ENCODE peak calls at places on chromosomes 11 and 22, in five cellular contexts. Q is mammary epithelial cell; A is PC-9; J is psoas muscle; Z is CD4-positive, CD25-positive, alpha-beta regulatory T cell. F is an unnamed sample.
A peak's percentile ranks its signal among the peaks of the same experiment; 100 is the strongest.

GRCh38 chr22:28541137-28541536 is 138.5 kb downstream of the TTC28 start:
- DNase-seq in J (no peak), Q (no peak), A (no peak), Z (no peak), F (no peak)

GRCh38 chr11:22346283-22346682 is 8.1 kb downstream of the SLC17A6 start:
- DNase-seq in Z (no peak), Q (no peak), A (no peak), J (no peak), F (no peak)

GRCh38 chr22:46064236-46064965 is 85.9 kb upstream of the PPARA start:
- DNase-seq in Z (no peak), J (peak; percentile 57), Q (peak; percentile 63), A (no peak), F (peak; percentile 45)

GRCh38 chr22:33496112-33496511 is 424.2 kb downstream of the LARGE1 start:
- DNase-seq in Z (no peak), J (no peak), A (no peak), Q (no peak), F (no peak)

GRCh38 chr11:46475041-46475925 is 83.7 kb upstream of the CHRM4 start:
- DNase-seq in J (no peak), A (no peak), Z (no peak), Q (no peak), F (no peak)

GRCh38 chr11:65791719-65792213 is 4.9 kb downstream of the OVOL1 start:
- DNase-seq in A (peak; percentile 86), J (no peak), Q (peak; percentile 46), Z (no peak), F (peak; percentile 76)

GRCh38 chr22:20026996-20027601 is 6.2 kb downstream of the TANGO2 start:
- DNase-seq in Z (no peak), Q (no peak), J (peak; percentile 19), A (no peak), F (peak; percentile 29)

GRCh38 chr11:67314218-67314617 is 10.9 kb downstream of the SSH3 start:
- DNase-seq in Q (no peak), J (no peak), A (no peak), Z (no peak), F (no peak)

GRCh38 chr22:49086181-49086580 is 741.5 kb downstream of the BRD1 start:
- DNase-seq in Q (no peak), Z (no peak), A (no peak), J (no peak), F (no peak)

GRCh38 chr11:126608626-126609010 is 253.1 kb downstream of the ST3GAL4 start:
- DNase-seq in Q (no peak), A (no peak), Z (no peak), J (no peak), F (no peak)

GRCh38 chr22:38316340-38317236 is 645 bp downstream of the CSNK1E start:
- DNase-seq in J (peak; percentile 85), A (peak; percentile 66), Q (peak; percentile 51), Z (peak; percentile 55), F (peak; percentile 80)

GRCh38 chr22:39421691-39422090 is 22.1 kb downstream of the TAB1 start:
- DNase-seq in A (no peak), J (no peak), Q (no peak), Z (no peak), F (peak; percentile 31)

GRCh38 chr11:9823887-9824385 is 160.1 kb downstream of the SWAP70 start:
- DNase-seq in Z (no peak), A (no peak), J (no peak), Q (peak; percentile 15), F (no peak)

GRCh38 chr11:9001736-9002135 is 2.1 kb downstream of the NRIP3 start:
- DNase-seq in A (no peak), Q (peak; percentile 87), Z (peak; percentile 48), J (no peak), F (no peak)

GRCh38 chr11:65558002-65558784 is at the start of gene LTBP3:
- DNase-seq in Z (peak; percentile 49), A (peak; percentile 92), Q (peak; percentile 77), J (peak; percentile 93), F (peak; percentile 75)

GRCh38 chr11:113645593-113646349 is 60.3 kb downstream of the TMPRSS5 start:
- DNase-seq in Z (no peak), J (no peak), Q (no peak), A (no peak), F (no peak)

GRCh38 chr11:117743121-117743815 is 53.7 kb downstream of the DSCAML1 start:
- DNase-seq in J (no peak), Q (no peak), A (no peak), Z (no peak), F (no peak)

GRCh38 chr11:130523609-130524008 is 75.2 kb downstream of the ADAMTS15 start:
- DNase-seq in Z (no peak), A (no peak), Q (no peak), J (peak; percentile 72), F (no peak)

GRCh38 chr11:116794851-116795250 is 3.2 kb upstream of the APOA5 start:
- DNase-seq in J (no peak), Z (no peak), A (no peak), Q (no peak), F (no peak)

GRCh38 chr11:36186340-36186739 is 102.9 kb downstream of the COMMD9 start:
- DNase-seq in Z (no peak), A (no peak), Q (peak; percentile 75), J (no peak), F (no peak)

GRCh38 chr22:16974298-16975084 is 33.5 kb downstream of the GAB4 start:
- DNase-seq in J (no peak), Q (no peak), Z (no peak), A (no peak), F (no peak)

GRCh38 chr11:75425422-75425821 is 7.6 kb downstream of the KLHL35 start:
- DNase-seq in J (peak; percentile 45), Z (no peak), Q (no peak), A (no peak), F (no peak)

GRCh38 chr11:133065847-133066485 is 466.3 kb downstream of the OPCML start:
- DNase-seq in Z (no peak), J (no peak), Q (no peak), A (no peak), F (no peak)

GRCh38 chr11:82995754-82996398 is 75.8 kb downstream of the RAB30 start:
- DNase-seq in Q (peak; percentile 51), J (peak; percentile 70), A (no peak), Z (peak; percentile 13), F (no peak)

GRCh38 chr22:24871611-24872205 is 65.7 kb downstream of the SGSM1 start:
- DNase-seq in Q (no peak), A (no peak), Z (no peak), J (no peak), F (no peak)

GRCh38 chr11:44740967-44741366 is 14.2 kb downstream of the TSPAN18 start:
- DNase-seq in J (no peak), Q (no peak), Z (no peak), A (no peak), F (no peak)

GRCh38 chr22:24184057-24184798 is 2.9 kb downstream of the SUSD2 start:
- DNase-seq in Q (no peak), J (peak; percentile 44), A (no peak), Z (no peak), F (no peak)

GRCh38 chr11:9626778-9627394 is 37.0 kb upstream of the SWAP70 start:
- DNase-seq in Z (no peak), J (peak; percentile 58), A (no peak), Q (no peak), F (no peak)

GRCh38 chr11:47143322-47143721 is 33.4 kb downstream of the ARFGAP2 start:
- DNase-seq in J (no peak), Z (no peak), Q (peak; percentile 64), A (peak; percentile 61), F (no peak)

GRCh38 chr11:47384498-47384897 is 6.2 kb upstream of the SPI1 start:
- DNase-seq in Z (no peak), Q (no peak), A (no peak), J (no peak), F (no peak)

GRCh38 chr11:9660886-9661285 is 3.0 kb upstream of the SWAP70 start:
- DNase-seq in A (peak; percentile 1), Z (no peak), Q (peak; percentile 17), J (no peak), F (no peak)

GRCh38 chr22:50308986-50309600 is 1.6 kb upstream of the PLXNB2 start:
- DNase-seq in Q (no peak), Z (no peak), A (no peak), J (no peak), F (no peak)
- H3K4me1 ChIP-seq in Q (peaks cover 17% of the 10 kb centered on the region), Z (peaks cover 18% of the 10 kb centered on the region), A (peaks cover 21% of the 10 kb centered on the region), J (peaks cover 17% of the 10 kb centered on the region), F (peaks cover 33% of the 10 kb centered on the region)

GRCh38 chr11:69642913-69643632 is 2.1 kb downstream of the CCND1 start:
- DNase-seq in Z (peak; percentile 73), J (peak; percentile 84), Q (peak; percentile 71), A (peak; percentile 83), F (peak; percentile 88)

GRCh38 chr11:69644962-69645675 is 4.2 kb downstream of the CCND1 start:
- DNase-seq in J (no peak), Z (no peak), A (no peak), Q (no peak), F (no peak)

GRCh38 chr11:69642549-69642912 is 1.6 kb downstream of the CCND1 start:
- DNase-seq in Z (peak; percentile 26), A (no peak), J (no peak), Q (no peak), F (peak; percentile 72)

GRCh38 chr11:69644071-69644961 is 3.4 kb downstream of the CCND1 start:
- DNase-seq in Z (no peak), J (peak; percentile 70), A (peak; percentile 94), Q (peak; percentile 69), F (peak; percentile 76)

DNA sequence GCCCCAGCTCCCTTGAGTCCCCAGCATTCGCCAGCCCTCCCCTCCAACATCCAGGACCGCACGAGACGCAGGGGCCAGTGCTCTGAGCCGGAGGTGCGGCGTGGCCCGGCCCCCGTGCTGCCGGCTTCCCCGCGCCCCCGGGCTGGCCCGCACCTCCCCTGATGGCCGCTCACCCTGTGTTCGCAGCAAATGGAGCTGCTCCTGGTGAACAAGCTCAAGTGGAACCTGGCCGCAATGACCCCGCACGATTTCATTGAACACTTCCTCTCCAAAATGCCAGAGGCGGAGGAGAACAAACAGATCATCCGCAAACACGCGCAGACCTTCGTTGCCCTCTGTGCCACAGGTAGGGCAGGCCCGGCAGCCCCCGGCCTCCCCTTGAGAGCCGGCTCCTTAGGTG is 2.7 kb downstream of the CCND1 start:
- DNase-seq in J (no peak), A (no peak), Z (no peak), Q (no peak), F (no peak)
- H3K27ac ChIP-seq in J (no peak overlapping the region), A (peak overlapping the region; percentile 85), Z (no peak overlapping the region), Q (no peak overlapping the region), F (no peak overlapping the region)

DNA sequence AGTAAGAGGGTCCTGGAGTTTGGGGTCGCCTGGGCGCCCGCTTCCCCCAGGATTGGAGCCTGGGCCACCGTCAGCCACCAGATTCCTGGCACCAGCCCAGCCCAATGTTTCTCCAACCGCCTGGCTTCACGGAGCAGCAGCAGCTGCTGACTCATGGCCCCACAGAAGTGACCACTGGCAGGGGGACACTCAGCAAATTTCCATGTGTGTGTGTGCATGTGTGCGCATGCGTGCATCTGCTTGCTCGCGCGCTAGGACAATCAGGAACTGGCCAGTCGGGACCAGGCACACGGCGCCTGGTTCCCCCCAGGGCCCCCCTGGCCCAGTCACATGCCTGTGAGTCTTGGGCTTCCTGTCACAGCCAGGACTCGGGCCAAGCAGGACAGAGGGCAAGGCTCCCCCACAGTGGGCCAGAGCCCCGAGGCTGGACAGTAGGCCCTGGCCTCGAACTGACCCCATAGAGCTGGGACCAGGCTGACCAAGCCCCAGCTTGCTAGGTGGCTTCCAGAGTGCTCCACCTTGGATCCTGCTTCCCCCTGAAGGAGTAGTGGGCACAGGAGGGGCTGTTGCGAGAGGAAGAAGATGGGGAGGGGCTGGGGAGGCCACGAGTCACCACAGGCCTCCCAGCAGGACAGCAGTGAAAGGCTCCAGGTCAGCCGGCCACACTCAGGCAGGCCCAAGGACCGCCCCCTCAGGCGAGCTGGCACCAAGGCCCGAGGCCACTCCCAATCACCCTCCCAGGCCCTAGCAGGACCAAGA is 3.2 kb downstream of the CTSD start:
- DNase-seq in Z (no peak), Q (no peak), J (peak; percentile 97), A (peak; percentile 87), F (no peak)
- H3K4me1 ChIP-seq in Z (peaks cover 76% of the 10 kb centered on the region), Q (peaks cover 41% of the 10 kb centered on the region), J (peaks cover 72% of the 10 kb centered on the region), A (peaks cover 26% of the 10 kb centered on the region), F (peaks cover 4% of the 10 kb centered on the region)

GRCh38 chr22:31103111-31103510 is 4.3 kb downstream of the SELENOM start:
- DNase-seq in Q (no peak), Z (no peak), A (no peak), J (no peak), F (peak; percentile 21)
- H3K27ac ChIP-seq in Q (peak overlapping the region; percentile 25), Z (no peak overlapping the region), A (no peak overlapping the region), J (peak overlapping the region; percentile 86), F (peak overlapping the region; percentile 92)

F was measured in Peyer's patch.